ENCODE peak calls at places on chromosomes 7 and 10, in four cellular contexts. One of them, this sample, is unnamed. For H3K9me3 and H3K36me3, the result is how much of the 10 kb centered on the place peaks cover.

GRCh38 chr7:81014266-81014665 is 95.4 kb upstream of the SEMA3C start:
- DNase-seq in colonic mucosa: no peak
- DNase-seq in DND-41: no peak
- DNase-seq in H1: no peak
- DNase-seq in this sample: no peak

GRCh38 chr10:7953447-7953846 is 101.0 kb upstream of the GATA3 start:
- DNase-seq in colonic mucosa: no peak
- DNase-seq in DND-41: no peak
- DNase-seq in H1: no peak
- DNase-seq in this sample: no peak

GRCh38 chr10:7667262-7668141 is 736 bp upstream of the ITIH5 start:
- DNase-seq in colonic mucosa: no peak
- DNase-seq in DND-41: no peak
- DNase-seq in H1: no peak
- DNase-seq in this sample: no peak

GRCh38 chr7:31067491-31067890 is 15.4 kb downstream of the ADCYAP1R1 start:
- DNase-seq in colonic mucosa: no peak
- DNase-seq in DND-41: no peak
- DNase-seq in H1: no peak
- DNase-seq in this sample: no peak

GRCh38 chr10:126147866-126148578 is 240.3 kb downstream of the ADAM12 start:
- DNase-seq in colonic mucosa: peak
- DNase-seq in DND-41: no peak
- DNase-seq in H1: no peak
- DNase-seq in this sample: no peak

GRCh38 chr7:29523728-29524127 is 39.9 kb upstream of the PRR15 start:
- DNase-seq in colonic mucosa: no peak
- DNase-seq in DND-41: no peak
- DNase-seq in H1: no peak
- DNase-seq in this sample: no peak

GRCh38 chr10:4725917-4726606 is 99.9 kb upstream of the AKR1E2 start:
- DNase-seq in colonic mucosa: no peak
- DNase-seq in DND-41: no peak
- DNase-seq in H1: no peak
- DNase-seq in this sample: no peak

GRCh38 chr7:15648461-15648961 is 38.0 kb downstream of the MEOX2 start:
- DNase-seq in colonic mucosa: no peak
- DNase-seq in DND-41: no peak
- DNase-seq in H1: no peak
- DNase-seq in this sample: no peak

GRCh38 chr7:69939317-69939716 is 341.0 kb downstream of the AUTS2 start:
- DNase-seq in colonic mucosa: no peak
- DNase-seq in DND-41: no peak
- DNase-seq in H1: no peak
- DNase-seq in this sample: no peak

GRCh38 chr7:153473189-153473588 is 579.0 kb upstream of the DPP6 start:
- DNase-seq in colonic mucosa: no peak
- DNase-seq in DND-41: no peak
- DNase-seq in H1: no peak
- DNase-seq in this sample: no peak
- H3K9me3 ChIP-seq in colonic mucosa: under half
- H3K9me3 ChIP-seq in DND-41: under half
- H3K9me3 ChIP-seq in H1: under half
- H3K9me3 ChIP-seq in this sample: under half

GRCh38 chr10:69385454-69386350 is 31.0 kb downstream of the TACR2 start:
- DNase-seq in colonic mucosa: no peak
- DNase-seq in DND-41: no peak
- DNase-seq in H1: no peak
- DNase-seq in this sample: no peak
- H3K36me3 ChIP-seq in colonic mucosa: under half
- H3K36me3 ChIP-seq in DND-41: half or more
- H3K36me3 ChIP-seq in H1: under half
- H3K36me3 ChIP-seq in this sample: under half

DNA sequence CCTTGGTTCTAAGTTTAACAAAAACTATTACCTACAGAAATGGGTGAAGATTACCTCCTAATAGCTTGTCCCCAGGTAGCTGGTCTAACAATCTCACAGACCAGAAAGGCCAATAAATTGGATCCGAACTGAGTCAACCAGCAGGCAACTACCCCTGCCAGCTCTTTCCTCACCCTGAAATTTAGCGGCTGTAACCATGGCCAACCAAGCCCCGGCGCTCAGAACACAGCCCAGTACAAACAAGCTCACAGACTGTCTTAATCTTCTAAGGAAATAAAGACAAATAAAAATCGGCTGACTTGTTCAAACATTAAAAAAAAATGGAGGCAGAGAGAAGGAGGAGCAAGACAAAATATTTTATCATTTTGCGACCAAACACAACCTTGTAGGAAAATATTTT is 312.8 kb upstream of the NPVF start:
- DNase-seq in colonic mucosa: no peak
- DNase-seq in DND-41: no peak
- DNase-seq in H1: no peak
- DNase-seq in this sample: no peak
- H3K9me3 ChIP-seq in colonic mucosa: under half
- H3K9me3 ChIP-seq in DND-41: under half
- H3K9me3 ChIP-seq in H1: under half
- H3K9me3 ChIP-seq in this sample: under half

DNA sequence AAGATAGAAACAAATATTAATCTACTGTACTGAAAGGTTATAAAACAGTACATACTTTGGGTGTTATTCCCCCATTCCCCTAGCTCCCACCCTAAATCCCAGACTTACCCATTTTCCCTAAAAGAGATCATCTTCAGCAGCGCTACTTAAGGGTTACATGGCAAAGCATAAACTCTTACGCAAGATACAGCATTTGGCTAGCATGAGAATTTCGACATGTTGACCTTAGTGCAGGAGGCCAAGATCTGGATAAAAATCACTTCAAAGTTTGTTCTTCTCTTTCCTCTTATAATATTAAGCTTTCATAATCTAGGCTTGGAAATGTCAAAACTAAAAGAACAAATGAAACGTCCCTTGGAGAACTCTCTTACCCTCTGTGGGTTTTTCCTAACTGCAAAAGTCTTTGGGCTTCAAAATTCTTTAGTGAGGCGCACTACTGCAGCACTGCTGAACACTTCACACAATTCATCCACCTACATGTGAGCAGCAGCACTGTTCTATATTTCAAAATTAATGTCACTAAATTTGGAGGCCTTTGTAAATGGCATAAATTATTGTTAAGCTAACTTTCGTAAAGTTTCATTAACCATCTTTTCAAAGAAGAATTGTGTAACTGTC is 59.5 kb upstream of the PDLIM1 start:
- DNase-seq in colonic mucosa: no peak
- DNase-seq in DND-41: no peak
- DNase-seq in H1: no peak
- DNase-seq in this sample: no peak
- H3K36me3 ChIP-seq in colonic mucosa: under half
- H3K36me3 ChIP-seq in DND-41: under half
- H3K36me3 ChIP-seq in H1: under half
- H3K36me3 ChIP-seq in this sample: under half

DNA sequence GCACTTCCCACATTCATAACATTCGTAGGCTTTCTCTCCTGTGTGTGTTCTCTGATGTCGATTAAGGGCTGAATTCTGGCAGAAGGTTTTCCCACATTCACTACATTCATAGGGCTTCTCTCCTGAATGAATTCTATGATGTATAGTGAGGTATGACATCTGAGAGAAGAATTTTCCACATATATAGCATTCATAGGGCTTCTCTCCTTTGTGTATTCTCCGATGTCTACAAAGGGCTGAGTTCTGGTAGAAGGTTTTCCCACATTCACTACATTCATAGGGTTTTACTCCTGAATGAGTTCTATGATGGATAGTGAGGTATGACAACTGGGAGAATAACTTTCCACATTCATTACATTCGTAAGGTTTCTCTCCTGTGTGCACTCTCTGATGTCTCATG is 15.6 kb downstream of the ZNF12 start:
- DNase-seq in colonic mucosa: no peak
- DNase-seq in DND-41: no peak
- DNase-seq in H1: no peak
- DNase-seq in this sample: no peak
- H3K9me3 ChIP-seq in colonic mucosa: under half
- H3K9me3 ChIP-seq in DND-41: half or more
- H3K9me3 ChIP-seq in H1: half or more
- H3K9me3 ChIP-seq in this sample: under half

GRCh38 chr10:101807158-101807557 is 11.1 kb downstream of the OGA start:
- DNase-seq in colonic mucosa: no peak
- DNase-seq in DND-41: no peak
- DNase-seq in H1: no peak
- DNase-seq in this sample: no peak
- H3K36me3 ChIP-seq in colonic mucosa: under half
- H3K36me3 ChIP-seq in DND-41: half or more
- H3K36me3 ChIP-seq in H1: under half
- H3K36me3 ChIP-seq in this sample: under half

GRCh38 chr10:130484131-130484911 is 348.1 kb downstream of the GLRX3 start:
- DNase-seq in colonic mucosa: no peak
- DNase-seq in DND-41: no peak
- DNase-seq in H1: no peak
- DNase-seq in this sample: no peak
- H3K9me3 ChIP-seq in colonic mucosa: under half
- H3K9me3 ChIP-seq in DND-41: under half
- H3K9me3 ChIP-seq in H1: under half
- H3K9me3 ChIP-seq in this sample: half or more

GRCh38 chr7:47423196-47423595 is 158.7 kb downstream of the TNS3 start:
- DNase-seq in colonic mucosa: no peak
- DNase-seq in DND-41: no peak
- DNase-seq in H1: no peak
- DNase-seq in this sample: no peak
- H3K36me3 ChIP-seq in colonic mucosa: under half
- H3K36me3 ChIP-seq in DND-41: under half
- H3K36me3 ChIP-seq in H1: under half
- H3K36me3 ChIP-seq in this sample: under half

GRCh38 chr7:158555034-158555520 is 32.5 kb downstream of the PTPRN2 start:
- DNase-seq in colonic mucosa: no peak
- DNase-seq in DND-41: no peak
- DNase-seq in H1: no peak
- DNase-seq in this sample: no peak

GRCh38 chr7:158557441-158557755 is 30.2 kb downstream of the PTPRN2 start:
- DNase-seq in colonic mucosa: no peak
- DNase-seq in DND-41: no peak
- DNase-seq in H1: no peak
- DNase-seq in this sample: no peak

GRCh38 chr7:158558816-158559215 is 28.8 kb downstream of the PTPRN2 start:
- DNase-seq in colonic mucosa: no peak
- DNase-seq in DND-41: no peak
- DNase-seq in H1: no peak
- DNase-seq in this sample: no peak

GRCh38 chr7:158559356-158559755 is 28.3 kb downstream of the PTPRN2 start:
- DNase-seq in colonic mucosa: no peak
- DNase-seq in DND-41: no peak
- DNase-seq in H1: no peak
- DNase-seq in this sample: no peak

GRCh38 chr7:158556721-158557440 is 30.7 kb downstream of the PTPRN2 start:
- DNase-seq in colonic mucosa: no peak
- DNase-seq in DND-41: no peak
- DNase-seq in H1: no peak
- DNase-seq in this sample: no peak
- H3K9me3 ChIP-seq in colonic mucosa: under half
- H3K9me3 ChIP-seq in DND-41: under half
- H3K9me3 ChIP-seq in H1: under half
- H3K9me3 ChIP-seq in this sample: under half

DNA sequence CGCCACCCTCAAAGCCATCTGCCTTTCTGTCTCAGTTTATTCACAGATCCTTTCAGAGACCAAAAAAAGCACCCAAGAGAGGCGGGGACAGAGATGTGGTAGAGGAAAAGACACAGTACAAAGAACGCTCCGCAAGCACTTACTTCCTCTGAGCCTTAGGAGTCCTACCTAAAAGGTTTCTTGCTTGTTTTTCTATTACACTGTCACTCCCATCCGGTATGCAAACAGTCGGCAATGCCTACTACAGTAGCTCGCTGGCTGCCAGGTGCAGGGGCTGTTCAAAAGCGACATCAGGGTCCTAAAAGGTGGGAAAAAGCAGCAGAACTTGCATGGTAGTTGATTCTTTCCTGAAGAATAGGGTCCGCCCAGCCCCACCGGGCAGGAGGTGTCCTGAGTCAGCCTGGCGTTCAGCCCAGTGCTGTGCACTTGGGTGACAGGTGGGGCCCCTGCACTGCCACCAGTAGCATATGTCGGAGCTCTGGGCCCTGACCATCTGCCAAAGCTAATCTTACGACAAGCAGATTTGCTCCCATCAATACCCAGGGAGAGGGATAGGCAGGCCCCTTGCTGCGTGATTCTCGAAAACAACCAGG is 685 bp downstream of the TECPR1 start:
- DNase-seq in colonic mucosa: peak
- DNase-seq in DND-41: peak
- DNase-seq in H1: no peak
- DNase-seq in this sample: no peak
- H3K36me3 ChIP-seq in colonic mucosa: under half
- H3K36me3 ChIP-seq in DND-41: under half
- H3K36me3 ChIP-seq in H1: under half
- H3K36me3 ChIP-seq in this sample: under half